ENCODE peak calls at places on chromosomes 3 and 15, in eight cellular contexts. Z is HCT116, W is AG10803, P is hepatocyte, H is colonic mucosa, Y is right atrium auricular region, O is AG04450, Q is D721Med. A is an unnamed sample.

GRCh38 chr3:108091498-108092259 is 848 bp upstream of the CD47 start:
- DNase-seq in Z (no peak), H (peak), Y (no peak), O (no peak), W (no peak), P (peak), Q (no peak), A (no peak)

GRCh38 chr3:39250116-39250747 is 29.6 kb downstream of the CX3CR1 start:
- DNase-seq in Y (no peak), Q (no peak), Z (no peak), P (no peak), W (peak), H (no peak), O (no peak), A (no peak)

GRCh38 chr3:136343873-136344281 is 93.7 kb downstream of the PCCB start:
- DNase-seq in H (peak), Z (no peak), O (peak), P (peak), W (peak), Q (no peak), Y (peak), A (peak)

GRCh38 chr3:163043074-163043473 is 1546.5 kb downstream of the OTOL1 start:
- DNase-seq in P (no peak), Y (no peak), O (no peak), Q (no peak), W (peak), H (no peak), Z (peak), A (no peak)

GRCh38 chr15:89074402-89075012 is 13.7 kb upstream of the ABHD2 start:
- DNase-seq in O (no peak), Q (no peak), Y (no peak), Z (no peak), W (no peak), H (no peak), P (no peak), A (no peak)

GRCh38 chr3:18035641-18036466 is 293.4 kb upstream of the TBC1D5 start:
- DNase-seq in H (no peak), P (no peak), Z (no peak), Q (no peak), W (no peak), Y (no peak), O (no peak), A (no peak)

GRCh38 chr3:13199006-13199776 is 126.0 kb upstream of the IQSEC1 start:
- DNase-seq in W (no peak), Y (no peak), Z (no peak), O (no peak), P (no peak), Q (no peak), H (no peak), A (no peak)

GRCh38 chr3:100928638-100929428 is 64.4 kb downstream of the ABI3BP start:
- DNase-seq in P (no peak), H (no peak), W (peak), Z (no peak), Q (no peak), Y (peak), O (peak), A (no peak)

GRCh38 chr3:197022405-197023231 is 7.0 kb downstream of the MELTF start:
- DNase-seq in H (no peak), O (no peak), Y (peak), Q (peak), Z (no peak), P (no peak), W (no peak), A (no peak)

GRCh38 chr15:68808091-68808490 is 12.6 kb downstream of the ANP32A start:
- DNase-seq in H (no peak), Q (no peak), O (no peak), Y (peak), W (no peak), P (no peak), Z (no peak), A (no peak)

GRCh38 chr3:155302476-155302875 is 9.0 kb upstream of the STRIT1 start:
- DNase-seq in H (no peak), Z (no peak), P (no peak), Q (no peak), W (peak), O (peak), Y (no peak), A (no peak)

GRCh38 chr3:118573922-118574321 is 460.7 kb downstream of the IGSF11 start:
- DNase-seq in O (no peak), W (no peak), H (no peak), Q (no peak), P (no peak), Z (no peak), Y (no peak), A (no peak)

GRCh38 chr3:5330152-5330810 is 142.8 kb downstream of the EDEM1 start:
- DNase-seq in Z (peak), H (no peak), Y (no peak), Q (no peak), O (peak), P (peak), W (peak), A (no peak)

GRCh38 chr15:25508369-25509002 is 69.7 kb upstream of the UBE3A start:
- DNase-seq in Y (no peak), P (peak), H (no peak), W (peak), O (peak), Q (peak), Z (peak), A (no peak)

GRCh38 chr3:12591997-12592715 is 35.3 kb downstream of the MKRN2 start:
- DNase-seq in P (no peak), H (no peak), W (no peak), Y (no peak), Z (no peak), O (no peak), Q (no peak), A (no peak)

GRCh38 chr3:56758539-56758981 is 43.2 kb downstream of the ARHGEF3 start:
- DNase-seq in P (peak), W (peak), Q (no peak), Z (peak), O (peak), Y (no peak), H (no peak), A (no peak)

GRCh38 chr3:73504852-73505251 is 119.9 kb downstream of the PDZRN3 start:
- DNase-seq in Y (no peak), W (no peak), P (no peak), Z (no peak), Q (no peak), H (no peak), O (no peak), A (no peak)

GRCh38 chr15:33324609-33325008 is 13.8 kb downstream of the RYR3 start:
- DNase-seq in Y (no peak), O (no peak), H (no peak), W (no peak), Z (no peak), Q (no peak), P (no peak), A (no peak)

GRCh38 chr3:78725703-78726246 is 1042.0 kb downstream of the ROBO1 start:
- DNase-seq in P (no peak), Y (no peak), Z (no peak), O (no peak), H (no peak), Q (no peak), W (no peak), A (no peak)

GRCh38 chr3:63932509-63933212 is 20.5 kb upstream of the SCAANT1 start:
- DNase-seq in Q (no peak), Z (no peak), H (no peak), Y (no peak), W (no peak), P (no peak), O (no peak), A (no peak)

GRCh38 chr3:129013491-129013891 is 12.4 kb downstream of the EFCC1 start:
- DNase-seq in Y (no peak), P (no peak), O (no peak), H (no peak), Q (no peak), Z (no peak), W (no peak), A (no peak)

GRCh38 chr3:149245738-149246451 is 24.3 kb upstream of the CP start:
- DNase-seq in Q (no peak), P (peak), O (no peak), H (no peak), Z (no peak), Y (no peak), W (peak), A (no peak)

GRCh38 chr3:31572605-31573459 is 40.1 kb downstream of the STT3B start:
- DNase-seq in P (no peak), H (no peak), Y (no peak), W (no peak), Z (no peak), Q (no peak), O (no peak), A (no peak)

GRCh38 chr3:108092556-108092955 is 1.7 kb upstream of the CD47 start:
- DNase-seq in Z (no peak), Y (no peak), P (no peak), O (no peak), Q (no peak), W (no peak), H (no peak), A (no peak)

GRCh38 chr3:61559108-61559731 is 2.2 kb upstream of the PTPRG start:
- DNase-seq in Z (no peak), Q (no peak), P (peak), Y (no peak), O (no peak), W (peak), H (no peak), A (no peak)

DNA sequence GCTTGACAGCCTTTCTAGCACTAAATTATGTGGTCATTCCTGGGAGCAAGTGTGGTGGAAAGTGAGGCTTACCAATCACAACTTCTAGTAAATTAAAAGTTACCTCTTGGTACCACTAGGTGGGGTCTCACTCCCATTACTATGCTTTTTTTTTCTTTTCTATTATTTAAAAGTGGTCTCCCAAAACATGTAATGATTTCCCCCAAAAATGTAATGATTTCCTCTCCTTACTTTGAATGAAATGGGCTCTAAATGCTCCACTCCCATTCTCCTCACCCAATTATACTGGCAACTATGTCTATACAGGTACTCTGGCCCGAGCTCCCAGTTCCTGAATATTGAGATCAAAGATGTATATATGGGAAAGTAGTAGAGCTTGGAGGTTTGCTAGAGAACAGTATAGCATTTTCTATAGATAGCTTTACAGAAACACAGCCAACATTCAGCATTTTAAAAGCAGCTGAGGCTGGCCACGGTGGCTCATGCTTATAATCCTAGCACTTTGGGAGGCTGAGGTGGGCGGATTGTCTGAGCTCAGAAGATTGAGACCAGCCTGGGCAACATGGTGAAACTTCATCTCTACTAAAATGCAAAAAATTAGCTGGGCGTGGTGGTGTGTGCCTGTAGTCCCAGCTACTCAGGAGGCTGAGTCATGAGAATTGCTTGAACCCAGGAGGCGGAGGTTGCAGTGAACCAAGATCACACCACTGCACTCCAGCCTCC is 70.9 kb downstream of the DCUN1D1 start:
- DNase-seq in O (no peak), H (no peak), P (peak), W (peak), Y (no peak), Z (no peak), Q (no peak), A (no peak)
- TF ChIP-seq CTCF in O (peak), H (peak), P (peak), W (peak), Y (no peak), Z (peak), Q (peak), A (peak)

GRCh38 chr3:157498374-157498773 is 4.8 kb downstream of the VEPH1 start:
- DNase-seq in O (no peak), P (no peak), W (peak), Z (no peak), H (no peak), Q (no peak), Y (no peak), A (no peak)

GRCh38 chr3:157491136-157491535 is 12.1 kb downstream of the VEPH1 start:
- DNase-seq in Q (no peak), Z (no peak), W (no peak), P (no peak), H (no peak), Y (no peak), O (no peak), A (no peak)

GRCh38 chr3:157495846-157496245 is 7.4 kb downstream of the VEPH1 start:
- DNase-seq in Q (no peak), H (no peak), O (no peak), W (no peak), P (no peak), Y (no peak), Z (no peak), A (no peak)

GRCh38 chr3:157494581-157495281 is 8.5 kb downstream of the VEPH1 start:
- DNase-seq in Q (no peak), W (no peak), H (no peak), Y (no peak), P (no peak), Z (no peak), O (no peak), A (no peak)

GRCh38 chr3:157493627-157494550 is 9.3 kb downstream of the VEPH1 start:
- DNase-seq in O (no peak), Y (no peak), Q (no peak), Z (peak), H (no peak), W (peak), P (peak), A (no peak)
- TF ChIP-seq CTCF in O (peak), Y (peak), Q (peak), Z (peak), H (peak), W (peak), P (peak), A (peak)

DNA sequence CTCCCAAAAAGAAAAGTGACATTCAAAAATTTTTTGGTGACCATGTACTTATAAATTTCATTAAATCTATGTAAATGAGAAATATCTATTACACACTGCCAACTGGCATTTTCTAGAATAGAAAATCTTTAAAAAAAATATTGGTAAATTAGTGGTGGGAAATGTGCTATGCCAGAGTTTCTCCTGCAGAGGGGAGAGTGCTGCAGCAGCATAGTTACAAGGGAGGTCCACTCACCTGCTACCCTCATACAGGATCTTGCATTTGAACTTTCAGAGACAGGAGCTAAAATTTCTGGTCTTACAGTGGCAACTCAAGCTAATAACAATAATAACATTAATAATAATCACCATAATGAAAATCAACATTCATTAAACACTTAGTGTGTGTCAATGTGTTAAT is 459.6 kb downstream of the NSUN3 start:
- DNase-seq in Z (no peak), W (no peak), Q (no peak), P (peak), Y (no peak), O (no peak), H (no peak), A (no peak)
- TF ChIP-seq CTCF in Z (no peak), W (no peak), Q (no peak), P (peak), Y (no peak), O (peak), H (no peak), A (no peak)

DNA sequence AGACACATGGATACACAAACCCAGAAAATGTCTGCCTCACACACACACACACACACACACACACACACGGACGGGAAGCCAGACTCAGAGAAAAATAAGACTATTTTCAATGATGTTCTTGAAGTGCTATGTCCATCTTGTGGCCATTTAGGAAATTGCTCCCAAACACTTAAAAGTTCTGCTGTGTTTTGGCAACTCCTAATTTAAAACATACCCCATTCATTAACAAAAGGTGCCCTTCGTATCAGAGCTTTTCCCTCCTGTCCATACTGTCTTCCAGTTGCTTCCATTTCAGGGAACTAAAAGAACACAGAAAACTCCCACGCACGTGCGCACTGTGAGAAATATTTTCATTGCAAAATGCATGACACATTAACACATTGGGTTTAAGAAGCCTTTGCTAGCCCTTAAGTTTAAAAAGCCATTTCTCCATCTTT is 44.6 kb downstream of the SLC12A1 start:
- DNase-seq in W (peak), Q (no peak), O (peak), Z (peak), Y (no peak), H (peak), P (peak), A (no peak)
- TF ChIP-seq CTCF in W (peak), Q (peak), O (peak), Z (peak), Y (no peak), H (peak), P (peak), A (peak)

DNA sequence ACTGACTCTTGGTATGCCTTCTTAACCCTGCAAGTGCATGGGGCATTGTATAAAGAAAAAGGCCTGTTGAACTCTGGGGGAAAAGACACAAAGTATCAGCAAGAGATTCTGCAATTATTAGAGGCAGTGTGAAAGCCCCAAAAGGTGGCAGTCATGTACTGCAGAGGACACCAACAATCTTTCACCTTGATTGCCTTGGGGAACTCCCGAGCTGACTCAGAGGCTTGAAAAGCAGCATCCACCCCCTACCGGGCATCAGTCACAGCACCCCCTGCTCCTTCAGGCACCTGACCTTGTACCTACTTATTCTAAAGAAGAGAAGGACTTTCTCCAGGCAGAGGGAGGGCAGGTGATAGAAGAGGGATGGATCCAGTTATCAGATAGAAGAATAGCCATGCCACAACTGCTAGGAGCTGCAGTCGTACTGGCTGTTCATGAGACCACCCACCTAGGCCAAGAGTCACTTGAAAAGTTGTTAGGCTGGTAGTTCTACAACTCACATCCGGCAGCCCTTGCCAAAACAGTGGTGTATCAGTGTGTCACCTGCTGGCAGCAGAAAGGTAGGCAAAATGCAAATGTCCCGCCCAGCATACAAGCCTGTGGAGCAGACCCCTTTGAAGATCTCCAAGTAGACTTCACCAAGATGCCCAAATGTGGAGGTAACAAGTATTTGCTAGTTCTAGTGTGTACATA is 241.6 kb upstream of the CNTN6 start:
- DNase-seq in Z (no peak), O (no peak), W (no peak), P (peak), H (no peak), Y (no peak), Q (no peak), A (no peak)
- TF ChIP-seq CTCF in Z (no peak), O (no peak), W (no peak), P (no peak), H (no peak), Y (no peak), Q (no peak), A (no peak)